ENCODE peak calls at places on chromosomes 2 and 18, in nine cellular contexts. G is HTR-8/SVneo; M is body of pancreas; Z is activated CD4-positive, alpha-beta T cell treated with anti-CD3 and anti-CD28 coated beads, Interleukin-2, amount 10 ng/mL, durations not matched to agents 7 days and 5 days; K is RCC 7860; Y is ecto neural progenitor cell; U is left kidney; F is AG09319; J is activated T-helper 1 cell treated with anti-CD3 and anti-CD28 coated beads, Interleukin-2, amount 50 U/mL, for 16 hours. R is an unnamed sample.

GRCh38 chr2:228848638-228849037 is 422.4 kb downstream of the PID1 start:
- DNase-seq in Z (no peak), U (peak), G (no peak), J (no peak), K (no peak), M (no peak), F (no peak), Y (no peak), R (no peak)

GRCh38 chr18:44805643-44806042 is 125.0 kb downstream of the SETBP1 start:
- DNase-seq in M (no peak), G (no peak), Y (no peak), K (no peak), Z (no peak), F (no peak), J (no peak), U (no peak), R (no peak)

GRCh38 chr2:16223481-16224177 is 283.3 kb downstream of the MYCN start:
- DNase-seq in M (no peak), G (no peak), J (no peak), F (no peak), Z (no peak), Y (peak), K (no peak), U (peak), R (no peak)

GRCh38 chr18:44098551-44099098 is 582.1 kb upstream of the SETBP1 start:
- DNase-seq in K (no peak), U (no peak), Z (no peak), M (no peak), J (no peak), Y (no peak), F (no peak), G (no peak), R (no peak)

GRCh38 chr2:240398711-240399267 is 36.7 kb upstream of the GPC1 start:
- DNase-seq in Z (no peak), Y (peak), K (no peak), G (no peak), U (no peak), F (no peak), M (peak), J (no peak), R (peak)

GRCh38 chr2:42967959-42968674 is 175.7 kb upstream of the HAAO start:
- DNase-seq in G (no peak), K (no peak), M (peak), J (no peak), Z (no peak), F (peak), U (peak), Y (no peak), R (peak)

GRCh38 chr2:198309673-198310280 is 505.4 kb downstream of the PLCL1 start:
- DNase-seq in Z (peak), U (peak), M (peak), J (no peak), K (peak), G (peak), F (no peak), Y (no peak), R (no peak)

GRCh38 chr18:74836296-74837139 is 238.8 kb downstream of the ZNF407 start:
- DNase-seq in U (no peak), K (peak), Z (no peak), Y (no peak), J (no peak), F (no peak), M (no peak), G (no peak), R (no peak)

GRCh38 chr2:150127271-150127990 is 360.0 kb downstream of the RND3 start:
- DNase-seq in M (no peak), J (no peak), G (no peak), Y (no peak), K (no peak), F (no peak), Z (no peak), U (no peak), R (no peak)

GRCh38 chr2:241821460-241822263 is 12.7 kb downstream of the NEU4 start:
- DNase-seq in Y (no peak), F (no peak), G (no peak), Z (no peak), U (no peak), K (no peak), J (no peak), M (no peak), R (no peak)

GRCh38 chr18:13321923-13322322 is 103.4 kb downstream of the LDLRAD4 start:
- DNase-seq in J (no peak), Y (no peak), G (no peak), U (no peak), Z (no peak), F (no peak), M (no peak), K (no peak), R (no peak)

GRCh38 chr2:232523682-232524597 is 2.0 kb upstream of the CHRND start:
- DNase-seq in Z (peak), M (peak), U (peak), K (peak), J (no peak), F (no peak), Y (peak), G (peak), R (no peak)

GRCh38 chr2:156333951-156334495 is 1.5 kb upstream of the NR4A2 start:
- DNase-seq in Y (peak), F (peak), J (peak), Z (peak), G (peak), M (peak), U (peak), K (peak), R (peak)

GRCh38 chr2:233085037-233085838 is 25.1 kb downstream of the INPP5D start:
- DNase-seq in Y (no peak), F (no peak), Z (no peak), J (no peak), M (no peak), G (no peak), U (no peak), K (no peak), R (no peak)

GRCh38 chr2:240997856-240998705 is at the start of gene SNED1:
- DNase-seq in M (peak), K (no peak), F (peak), G (peak), J (no peak), Y (peak), Z (peak), U (peak), R (peak)

GRCh38 chr2:108270768-108271506 is 17.8 kb upstream of the SULT1C2 start:
- DNase-seq in Y (no peak), M (no peak), K (no peak), U (no peak), Z (no peak), G (no peak), J (no peak), F (no peak), R (no peak)